ENCODE peak calls at places on chromosome 15, in six cellular contexts. B, U, X, C, S and Z are unnamed samples.

GRCh38 chr15:89243046-89243690 is 611 bp upstream of the FANCI start:
- DNase-seq in B (no peak), U (no peak), X (no peak), C (no peak), S (no peak), Z (no peak)

GRCh38 chr15:44722011-44722410 is 10.7 kb downstream of the B2M start:
- DNase-seq in B (no peak), U (no peak), X (no peak), C (no peak), S (peak), Z (no peak)

GRCh38 chr15:79164465-79164864 is 73.9 kb upstream of the RASGRF1 start:
- DNase-seq in B (no peak), U (no peak), X (no peak), C (no peak), S (no peak), Z (no peak)

GRCh38 chr15:80832676-80833075 is 53.5 kb downstream of the CEMIP start:
- DNase-seq in B (no peak), U (no peak), X (no peak), C (no peak), S (no peak), Z (no peak)

GRCh38 chr15:75727851-75728715 is 15.4 kb upstream of the CSPG4 start:
- DNase-seq in B (peak), U (peak), X (peak), C (peak), S (peak), Z (peak)

GRCh38 chr15:38696120-38696727 is 131.6 kb upstream of the RASGRP1 start:
- DNase-seq in B (no peak), U (peak), X (no peak), C (peak), S (peak), Z (no peak)

GRCh38 chr15:62455441-62455921 is 290.4 kb upstream of the C2CD4B start:
- DNase-seq in B (no peak), U (peak), X (no peak), C (no peak), S (no peak), Z (no peak)

GRCh38 chr15:73800662-73801345 is 47.7 kb upstream of the INSYN1 start:
- DNase-seq in B (no peak), U (peak), X (peak), C (peak), S (no peak), Z (no peak)

GRCh38 chr15:84968301-84968700 is 13.4 kb upstream of the PDE8A start:
- DNase-seq in B (no peak), U (no peak), X (no peak), C (no peak), S (no peak), Z (no peak)

GRCh38 chr15:98754283-98755022 is 106.1 kb downstream of the IGF1R start:
- DNase-seq in B (no peak), U (peak), X (no peak), C (no peak), S (no peak), Z (no peak)

GRCh38 chr15:41849861-41850260 is 11.2 kb downstream of the PLA2G4B start:
- DNase-seq in B (no peak), U (no peak), X (no peak), C (no peak), S (no peak), Z (no peak)

GRCh38 chr15:62928242-62928995 is 114.1 kb upstream of the TPM1 start:
- DNase-seq in B (no peak), U (peak), X (no peak), C (peak), S (no peak), Z (peak)

GRCh38 chr15:98111806-98112205 is 151.3 kb downstream of the ARRDC4 start:
- DNase-seq in B (no peak), U (no peak), X (no peak), C (no peak), S (no peak), Z (no peak)

GRCh38 chr15:70186152-70186551 is 88.4 kb upstream of the TLE3 start:
- DNase-seq in B (no peak), U (no peak), X (no peak), C (no peak), S (no peak), Z (no peak)

GRCh38 chr15:57185507-57186074 is 190.7 kb upstream of the CGNL1 start:
- DNase-seq in B (no peak), U (no peak), X (no peak), C (no peak), S (no peak), Z (no peak)

GRCh38 chr15:57994468-57995154 is 70.9 kb downstream of the ALDH1A2 start:
- DNase-seq in B (no peak), U (peak), X (no peak), C (peak), S (no peak), Z (no peak)

GRCh38 chr15:91790826-91791225 is 62.7 kb upstream of the SLCO3A1 start:
- DNase-seq in B (no peak), U (peak), X (peak), C (no peak), S (no peak), Z (no peak)

GRCh38 chr15:67080900-67081431 is 15.6 kb downstream of the SMAD3 start:
- DNase-seq in B (no peak), U (peak), X (no peak), C (peak), S (peak), Z (peak)

GRCh38 chr15:24752354-24752753 is 76.8 kb downstream of the NPAP1 start:
- DNase-seq in B (no peak), U (no peak), X (no peak), C (no peak), S (no peak), Z (no peak)

GRCh38 chr15:94929282-94929681 is 697.9 kb downstream of the MCTP2 start:
- DNase-seq in B (no peak), U (no peak), X (no peak), C (no peak), S (no peak), Z (no peak)

GRCh38 chr15:69031013-69032001 is 16.8 kb downstream of the NOX5 start:
- DNase-seq in B (peak), U (peak), X (peak), C (no peak), S (peak), Z (peak)

GRCh38 chr15:57245130-57245529 is 131.2 kb upstream of the CGNL1 start:
- DNase-seq in B (no peak), U (no peak), X (no peak), C (peak), S (no peak), Z (no peak)

GRCh38 chr15:77821188-77821958 is 188.7 kb upstream of the LINGO1 start:
- DNase-seq in B (peak), U (peak), X (peak), C (peak), S (peak), Z (peak)

GRCh38 chr15:84982301-84982920 is 755 bp downstream of the PDE8A start:
- DNase-seq in B (no peak), U (peak), X (peak), C (no peak), S (peak), Z (no peak)

GRCh38 chr15:69293741-69294615 is 4.7 kb upstream of the PAQR5 start:
- DNase-seq in B (no peak), U (no peak), X (no peak), C (no peak), S (no peak), Z (no peak)

GRCh38 chr15:89139613-89140499 is 51.6 kb downstream of the ABHD2 start:
- DNase-seq in B (no peak), U (no peak), X (no peak), C (no peak), S (no peak), Z (no peak)

GRCh38 chr15:30923429-30923828 is 19.7 kb downstream of the FAN1 start:
- DNase-seq in B (no peak), U (no peak), X (no peak), C (no peak), S (no peak), Z (peak)

GRCh38 chr15:81311834-81312459 is 12.0 kb downstream of the STARD5 start:
- DNase-seq in B (no peak), U (no peak), X (no peak), C (peak), S (no peak), Z (no peak)

GRCh38 chr15:22780267-22780666 is 6.2 kb upstream of the NIPA1 start:
- DNase-seq in B (no peak), U (no peak), X (no peak), C (peak), S (peak), Z (no peak)

GRCh38 chr15:57948554-57949289 is 116.8 kb downstream of the ALDH1A2 start:
- DNase-seq in B (no peak), U (no peak), X (no peak), C (no peak), S (no peak), Z (no peak)

GRCh38 chr15:43253431-43254403 is 13.0 kb downstream of the TGM5 start:
- DNase-seq in B (no peak), U (peak), X (no peak), C (no peak), S (peak), Z (no peak)